ENCODE peak calls at places on chromosomes 5 and 9, in eight cellular contexts. X, C, V, I, H, S, N and T are unnamed samples.
A peak's percentile ranks its signal among the peaks of the same experiment; 100 is the strongest.

GRCh38 chr9:4276856-4277255 is 23.0 kb downstream of the GLIS3 start:
- DNase-seq in I (no peak), H (no peak), S (no peak), C (no peak), X (no peak), N (no peak), V (no peak), T (no peak)

GRCh38 chr9:33466565-33467495 is 6.9 kb downstream of the NOL6 start:
- DNase-seq in N (peak; percentile 54), I (peak; percentile 59), C (no peak), H (no peak), V (peak; percentile 25), S (peak; percentile 86), X (no peak), T (peak; percentile 68)

GRCh38 chr5:112202694-112203093 is 216.4 kb downstream of the EPB41L4A start:
- DNase-seq in C (no peak), V (no peak), I (no peak), H (no peak), S (no peak), X (no peak), N (no peak), T (no peak)

GRCh38 chr9:21670374-21670773 is 132.1 kb upstream of the MTAP start:
- DNase-seq in I (no peak), C (no peak), X (no peak), N (no peak), V (no peak), H (peak; percentile 72), S (no peak), T (no peak)

GRCh38 chr5:398475-399295 is 44.3 kb upstream of the EXOC3 start:
- DNase-seq in V (no peak), N (no peak), I (no peak), S (peak; percentile 22), X (no peak), H (no peak), C (no peak), T (no peak)

GRCh38 chr5:92775711-92776615 is 805.1 kb downstream of the NR2F1-AS1 start:
- DNase-seq in C (no peak), N (no peak), V (no peak), X (no peak), H (peak; percentile 51), I (no peak), S (no peak), T (no peak)

GRCh38 chr5:174311531-174312269 is 266.2 kb downstream of the NSG2 start:
- DNase-seq in V (peak; percentile 49), S (peak; percentile 95), C (no peak), X (no peak), I (peak; percentile 67), N (peak; percentile 3), H (peak; percentile 50), T (peak; percentile 13)

GRCh38 chr9:33132249-33132772 is 34.8 kb downstream of the B4GALT1 start:
- DNase-seq in X (peak; percentile 38), C (no peak), I (no peak), V (peak; percentile 62), H (peak; percentile 90), S (no peak), N (no peak), T (no peak)

GRCh38 chr9:93024986-93025630 is 33.4 kb upstream of the SUSD3 start:
- DNase-seq in X (no peak), C (no peak), H (no peak), N (no peak), V (no peak), S (no peak), I (no peak), T (no peak)

GRCh38 chr5:124651663-124652513 is 94.6 kb downstream of the ZNF608 start:
- DNase-seq in I (peak; percentile 85), C (no peak), S (peak; percentile 90), V (peak; percentile 77), H (peak; percentile 82), N (no peak), X (peak; percentile 59), T (no peak)

GRCh38 chr5:167889276-167889675 is 402.2 kb upstream of the WWC1 start:
- DNase-seq in I (no peak), X (no peak), N (no peak), C (no peak), S (no peak), V (no peak), H (no peak), T (no peak)

GRCh38 chr5:170393235-170393634 is 4.1 kb upstream of the KCNMB1 start:
- DNase-seq in H (no peak), C (no peak), V (peak; percentile 5), S (no peak), I (no peak), N (no peak), X (no peak), T (peak; percentile 4)

GRCh38 chr9:6232546-6232945 is 16.9 kb downstream of the IL33 start:
- DNase-seq in H (no peak), I (no peak), X (no peak), S (no peak), N (no peak), V (no peak), C (no peak), T (no peak)

GRCh38 chr9:99851028-99851822 is 29.5 kb downstream of the NR4A3 start:
- DNase-seq in X (no peak), S (no peak), C (no peak), I (no peak), N (peak; percentile 28), H (peak; percentile 6), V (no peak), T (no peak)

GRCh38 chr9:113898596-113898995 is 22.5 kb downstream of the ZNF618 start:
- DNase-seq in V (no peak), I (no peak), C (no peak), S (no peak), N (no peak), H (no peak), X (no peak), T (no peak)

GRCh38 chr9:122265265-122265900 is 701 bp downstream of the MRRF start:
- DNase-seq in X (no peak), I (peak; percentile 8), V (no peak), S (no peak), H (peak; percentile 9), N (peak; percentile 1), C (no peak), T (peak; percentile 22)

DNA sequence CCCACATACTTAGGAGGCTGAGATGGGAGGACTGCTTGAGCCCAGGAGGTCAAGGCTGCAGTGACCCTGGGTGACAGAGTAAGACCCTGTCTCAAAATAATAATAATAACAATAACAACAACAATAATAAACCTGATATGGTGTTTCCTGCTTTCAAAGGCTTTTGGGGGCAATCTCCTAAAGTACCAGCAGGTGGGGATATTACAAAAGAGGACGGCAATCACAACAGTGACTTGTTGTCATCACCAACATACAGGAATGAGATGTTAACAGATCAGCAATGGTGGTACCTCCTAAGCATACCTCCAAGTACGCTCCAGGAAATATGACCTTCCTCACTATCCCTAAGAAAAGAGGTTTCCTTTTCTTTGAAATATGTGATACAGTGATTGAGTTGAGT is 91.1 kb upstream of the RNF180 start:
- DNase-seq in X (no peak), V (peak; percentile 34), H (peak; percentile 18), I (no peak), S (peak; percentile 43), C (no peak), N (no peak), T (no peak)
- H3K27ac ChIP-seq in X (no peak overlapping the region), V (no peak overlapping the region), H (no peak overlapping the region), I (no peak overlapping the region), S (no peak overlapping the region), C (no peak overlapping the region), N (no peak overlapping the region), T (no peak overlapping the region)

GRCh38 chr9:133930046-133931015 is 61.8 kb downstream of the VAV2 start:
- DNase-seq in N (no peak), H (no peak), X (no peak), S (no peak), V (no peak), I (peak; percentile 94), C (no peak), T (no peak)
- H3K27ac ChIP-seq in N (no peak overlapping the region), H (no peak overlapping the region), X (no peak overlapping the region), S (no peak overlapping the region), V (no peak overlapping the region), I (peak overlapping the region; percentile 68), C (no peak overlapping the region), T (no peak overlapping the region)

DNA sequence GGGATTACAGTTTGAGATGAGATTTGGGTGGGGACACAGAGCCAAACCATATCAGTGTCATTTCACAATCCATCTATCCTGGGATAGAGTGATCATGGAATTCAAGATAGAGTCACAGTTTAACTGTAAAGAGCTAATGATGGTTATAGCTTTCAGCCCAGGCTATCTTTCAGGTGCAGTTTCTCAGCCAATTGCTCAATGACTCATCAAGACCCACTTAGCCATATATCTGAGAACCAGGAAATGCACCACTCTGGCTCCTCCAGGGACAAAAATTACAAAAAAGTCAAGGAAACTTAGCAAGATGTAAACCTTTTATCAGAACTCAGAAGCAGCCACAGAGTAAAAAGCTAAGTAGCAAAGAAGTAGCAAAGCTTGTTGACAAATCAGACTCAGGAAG is 169.5 kb downstream of the TLE1 start:
- DNase-seq in I (no peak), H (peak; percentile 29), S (no peak), N (no peak), X (no peak), C (no peak), V (no peak), T (no peak)
- H3K27ac ChIP-seq in I (no peak overlapping the region), H (no peak overlapping the region), S (no peak overlapping the region), N (no peak overlapping the region), X (no peak overlapping the region), C (no peak overlapping the region), V (no peak overlapping the region), T (no peak overlapping the region)

GRCh38 chr5:116389601-116390000 is 185.0 kb downstream of the SEMA6A start:
- DNase-seq in S (no peak), I (no peak), X (no peak), N (no peak), H (no peak), C (no peak), V (no peak), T (no peak)

GRCh38 chr5:116395708-116396203 is 178.9 kb downstream of the SEMA6A start:
- DNase-seq in C (no peak), S (no peak), X (no peak), I (peak; percentile 47), H (no peak), N (no peak), V (no peak), T (no peak)

GRCh38 chr5:116396700-116397099 is 177.9 kb downstream of the SEMA6A start:
- DNase-seq in V (no peak), X (no peak), N (no peak), H (no peak), C (no peak), S (no peak), I (no peak), T (no peak)

GRCh38 chr5:116395178-116395577 is 179.4 kb downstream of the SEMA6A start:
- DNase-seq in H (no peak), V (no peak), N (no peak), C (no peak), X (no peak), I (peak; percentile 68), S (no peak), T (no peak)

DNA sequence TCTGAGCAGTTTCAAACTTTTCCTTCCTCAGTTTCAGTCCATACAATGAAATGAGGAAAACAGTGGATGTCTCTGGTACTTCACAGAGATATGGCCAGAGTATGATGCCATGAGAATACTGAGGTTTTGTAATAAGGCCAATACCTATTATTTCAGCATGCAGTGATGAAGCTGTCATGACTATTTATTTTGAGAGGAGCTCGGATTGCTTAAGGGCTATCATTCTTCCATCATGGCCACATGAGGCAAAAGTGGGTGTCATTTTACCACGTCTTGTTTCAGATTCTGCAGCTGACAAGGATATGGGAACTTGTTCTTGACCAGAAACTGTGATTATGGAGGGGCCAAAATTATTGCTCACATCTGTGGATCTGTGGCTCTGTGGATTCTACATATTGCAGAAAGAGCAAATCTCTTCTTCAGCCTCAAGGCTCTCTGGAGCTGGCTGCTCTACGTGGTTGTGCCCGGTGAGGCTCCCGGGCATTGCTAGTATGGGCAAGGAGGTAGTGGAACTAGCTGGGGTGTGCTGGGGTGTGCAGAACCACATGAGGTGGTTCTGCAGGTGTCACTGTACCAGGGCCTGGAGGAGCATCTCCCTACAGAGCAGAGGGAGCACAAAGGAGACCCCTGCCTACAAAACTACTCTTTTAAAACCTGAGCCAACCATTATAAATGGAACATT is 180.3 kb downstream of the SEMA6A start:
- DNase-seq in N (no peak), H (no peak), X (no peak), S (no peak), V (no peak), C (no peak), I (no peak), T (no peak)
- H3K27ac ChIP-seq in N (no peak overlapping the region), H (no peak overlapping the region), X (peak overlapping the region; percentile 11), S (no peak overlapping the region), V (no peak overlapping the region), C (no peak overlapping the region), I (no peak overlapping the region), T (no peak overlapping the region)